ENCODE peak calls at places on chromosomes 11 and 22, in nine cellular contexts. F is tibial artery, T is upper lobe of right lung, W is cardiac muscle cell, S is spleen, D is DND-41, K is lung, R is lower lobe of right lung, V is neural progenitor cell. H is an unnamed sample. For H3K9me3, the result is how much of the 10 kb centered on the place peaks cover.

GRCh38 chr22:44293034-44293433 is 19.7 kb downstream of the SHISAL1 start:
- DNase-seq in T (no peak), K (no peak), R (no peak), S (no peak), F (no peak), D (no peak), V (no peak), W (no peak), H (no peak)

GRCh38 chr11:104764718-104765045 is 133.6 kb downstream of the CASP12 start:
- DNase-seq in T (no peak), F (no peak), R (no peak), D (no peak), S (no peak), W (no peak), V (no peak), K (no peak), H (no peak)

GRCh38 chr22:46528121-46528610 is 9.3 kb downstream of the CELSR1 start:
- DNase-seq in S (no peak), F (no peak), R (no peak), T (no peak), D (no peak), V (no peak), K (peak), W (peak), H (no peak)

GRCh38 chr11:82494988-82495432 is 238.7 kb downstream of the FAM181B start:
- DNase-seq in F (no peak), W (no peak), R (no peak), K (no peak), T (no peak), S (no peak), V (peak), D (no peak), H (no peak)

GRCh38 chr11:43367382-43368178 is 8.9 kb downstream of the TTC17 start:
- DNase-seq in V (no peak), D (no peak), R (no peak), F (no peak), S (no peak), K (no peak), T (no peak), W (peak), H (no peak)

GRCh38 chr11:134293119-134294113 is 17.2 kb downstream of the GLB1L3 start:
- DNase-seq in S (no peak), W (no peak), R (no peak), K (no peak), F (no peak), V (no peak), D (no peak), T (no peak), H (no peak)

GRCh38 chr11:13051257-13051656 is 42.1 kb downstream of the RASSF10 start:
- DNase-seq in K (no peak), F (no peak), T (no peak), D (no peak), V (no peak), W (no peak), S (no peak), R (no peak), H (no peak)

GRCh38 chr22:29581799-29582198 is 886 bp upstream of the NIPSNAP1 start:
- DNase-seq in T (no peak), F (no peak), V (no peak), W (no peak), S (no peak), D (no peak), R (peak), K (peak), H (peak)

GRCh38 chr11:87251560-87251959 is 213.8 kb downstream of the TMEM135 start:
- DNase-seq in T (no peak), S (no peak), K (no peak), F (no peak), R (no peak), W (no peak), V (no peak), D (no peak), H (no peak)

GRCh38 chr22:38314140-38314991 is 2.9 kb downstream of the CSNK1E start:
- DNase-seq in V (peak), T (no peak), W (peak), K (no peak), S (peak), R (no peak), F (peak), D (no peak), H (no peak)

GRCh38 chr11:17714356-17714854 is 5.0 kb upstream of the MYOD1 start:
- DNase-seq in F (no peak), K (no peak), W (no peak), R (no peak), D (no peak), V (no peak), S (no peak), T (no peak), H (no peak)

GRCh38 chr11:119641991-119642745 is 86.8 kb downstream of the NECTIN1 start:
- DNase-seq in K (no peak), W (peak), V (peak), F (no peak), R (no peak), S (no peak), T (no peak), D (peak), H (no peak)

GRCh38 chr22:45896961-45897538 is 79.9 kb downstream of the WNT7B start:
- DNase-seq in T (peak), V (no peak), K (no peak), S (no peak), D (no peak), R (peak), F (no peak), W (no peak), H (peak)

GRCh38 chr11:1008001-1008400 is 28.5 kb downstream of the MUC6 start:
- DNase-seq in T (no peak), S (no peak), D (no peak), W (no peak), R (no peak), V (no peak), K (no peak), F (no peak), H (no peak)

GRCh38 chr11:46894961-46895360 is 23.4 kb downstream of the LRP4 start:
- DNase-seq in F (no peak), K (no peak), W (no peak), R (no peak), T (no peak), S (peak), V (no peak), D (no peak), H (no peak)

GRCh38 chr11:83661491-83662350 is 375.6 kb upstream of the CCDC90B start:
- DNase-seq in D (no peak), W (no peak), V (no peak), T (no peak), R (no peak), S (no peak), F (no peak), K (no peak), H (no peak)

GRCh38 chr11:134512061-134512460 is 100.0 kb upstream of the B3GAT1 start:
- DNase-seq in S (no peak), W (no peak), F (peak), K (no peak), R (no peak), V (no peak), T (peak), D (no peak), H (no peak)

GRCh38 chr11:8356731-8357504 is 93.2 kb upstream of the LMO1 start:
- DNase-seq in W (peak), D (no peak), T (peak), K (no peak), S (peak), V (peak), F (no peak), R (no peak), H (no peak)

GRCh38 chr11:105181100-105181499 is 41.5 kb upstream of the CARD18 start:
- DNase-seq in W (peak), K (no peak), S (no peak), V (no peak), D (no peak), F (no peak), R (no peak), T (no peak), H (no peak)

GRCh38 chr11:19511413-19512183 is 201.0 kb upstream of the NAV2 start:
- DNase-seq in F (peak), R (peak), D (no peak), V (no peak), K (peak), W (peak), T (peak), S (no peak), H (no peak)

GRCh38 chr22:21758056-21758455 is 22.5 kb upstream of the YPEL1 start:
- DNase-seq in W (peak), D (no peak), F (no peak), V (no peak), R (no peak), K (no peak), T (no peak), S (no peak), H (no peak)

GRCh38 chr11:125941241-125941605 is 4.6 kb upstream of the VSIG10L2 start:
- DNase-seq in R (no peak), D (no peak), K (no peak), W (no peak), T (peak), V (no peak), F (peak), S (no peak), H (no peak)

GRCh38 chr11:34623463-34623862 is 2.6 kb downstream of the EHF start:
- DNase-seq in K (no peak), V (no peak), S (no peak), R (no peak), T (no peak), W (no peak), F (no peak), D (no peak), H (no peak)
- H3K4me3 ChIP-seq in K (no peak), V (no peak), S (no peak), R (peak), T (peak), W (no peak), F (no peak), D (no peak), H (peak)

GRCh38 chr11:128942807-128943430 is at the start of gene TP53AIP1:
- DNase-seq in R (no peak), S (no peak), T (no peak), V (no peak), K (no peak), D (no peak), W (no peak), F (no peak), H (no peak)

GRCh38 chr11:128946646-128947045 is 4.0 kb upstream of the TP53AIP1 start:
- DNase-seq in D (no peak), W (no peak), T (no peak), K (no peak), F (no peak), V (no peak), R (no peak), S (no peak), H (no peak)

GRCh38 chr11:128949791-128950454 is 7.3 kb upstream of the TP53AIP1 start:
- DNase-seq in F (no peak), V (no peak), D (no peak), K (no peak), S (no peak), W (peak), R (no peak), T (no peak), H (no peak)

GRCh38 chr11:128953151-128953550 is 10.5 kb upstream of the TP53AIP1 start:
- DNase-seq in F (no peak), W (no peak), K (no peak), V (no peak), T (no peak), S (no peak), D (no peak), R (no peak), H (no peak)

DNA sequence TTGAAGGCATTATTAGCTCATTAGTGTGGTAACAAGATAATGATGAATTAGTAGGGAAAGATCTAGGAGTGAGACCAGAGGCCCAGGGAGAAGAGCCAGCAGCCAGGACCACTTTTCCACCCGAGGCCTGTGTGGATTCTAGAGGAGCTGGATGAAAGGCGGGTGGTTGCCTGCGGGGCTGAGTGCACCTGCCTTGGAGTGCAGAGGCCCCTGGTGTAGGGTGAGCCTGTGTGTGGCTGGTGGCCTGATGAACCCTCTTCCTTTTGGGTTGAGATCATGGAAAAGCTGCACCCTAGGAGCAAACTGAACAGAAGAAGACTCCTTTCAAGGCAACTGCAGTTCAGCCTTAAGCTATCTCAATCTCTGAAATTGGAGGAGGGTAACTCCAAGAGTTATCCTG is 5.9 kb upstream of the TP53AIP1 start:
- DNase-seq in D (no peak), S (no peak), R (no peak), F (no peak), K (no peak), V (peak), T (no peak), W (no peak), H (no peak)
- TF ChIP-seq CTCF in D (peak), S (no peak), R (no peak), F (peak), K (no peak), V (peak), T (peak), W (peak), H (no peak)

GRCh38 chr11:91778758-91779157 is 445.9 kb upstream of the FAT3 start:
- DNase-seq in T (no peak), V (no peak), R (no peak), K (no peak), W (no peak), S (no peak), D (no peak), F (no peak), H (no peak)
- H3K9me3 ChIP-seq in T (under half), V (under half), R (under half), K (under half), W (under half), S (under half), D (under half), F (under half), H (under half)

DNA sequence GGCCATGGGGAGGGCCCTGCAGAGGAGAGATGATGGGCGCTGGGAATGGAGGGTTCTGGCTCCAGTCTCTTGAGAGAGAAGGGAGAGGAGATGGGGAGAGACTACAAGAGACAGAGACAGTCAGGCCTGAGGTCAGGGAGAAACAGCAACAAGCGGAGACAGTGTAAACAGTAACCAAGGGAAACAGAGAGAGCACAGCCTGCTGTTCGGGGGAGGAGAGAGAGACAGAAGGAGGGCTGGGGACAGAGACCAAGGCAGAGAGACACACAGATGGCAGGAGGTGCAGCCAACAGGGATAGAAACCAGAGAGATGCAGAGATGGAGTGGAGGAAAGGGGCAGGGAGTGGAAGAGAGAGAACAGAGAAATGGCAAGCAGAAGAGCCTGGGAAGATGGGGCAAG is 187.3 kb upstream of the SYT13 start:
- DNase-seq in W (no peak), V (no peak), F (peak), S (peak), D (no peak), K (no peak), R (no peak), T (no peak), H (no peak)
- H3K4me3 ChIP-seq in W (no peak), V (no peak), F (no peak), S (no peak), D (no peak), K (no peak), R (no peak), T (no peak), H (no peak)

DNA sequence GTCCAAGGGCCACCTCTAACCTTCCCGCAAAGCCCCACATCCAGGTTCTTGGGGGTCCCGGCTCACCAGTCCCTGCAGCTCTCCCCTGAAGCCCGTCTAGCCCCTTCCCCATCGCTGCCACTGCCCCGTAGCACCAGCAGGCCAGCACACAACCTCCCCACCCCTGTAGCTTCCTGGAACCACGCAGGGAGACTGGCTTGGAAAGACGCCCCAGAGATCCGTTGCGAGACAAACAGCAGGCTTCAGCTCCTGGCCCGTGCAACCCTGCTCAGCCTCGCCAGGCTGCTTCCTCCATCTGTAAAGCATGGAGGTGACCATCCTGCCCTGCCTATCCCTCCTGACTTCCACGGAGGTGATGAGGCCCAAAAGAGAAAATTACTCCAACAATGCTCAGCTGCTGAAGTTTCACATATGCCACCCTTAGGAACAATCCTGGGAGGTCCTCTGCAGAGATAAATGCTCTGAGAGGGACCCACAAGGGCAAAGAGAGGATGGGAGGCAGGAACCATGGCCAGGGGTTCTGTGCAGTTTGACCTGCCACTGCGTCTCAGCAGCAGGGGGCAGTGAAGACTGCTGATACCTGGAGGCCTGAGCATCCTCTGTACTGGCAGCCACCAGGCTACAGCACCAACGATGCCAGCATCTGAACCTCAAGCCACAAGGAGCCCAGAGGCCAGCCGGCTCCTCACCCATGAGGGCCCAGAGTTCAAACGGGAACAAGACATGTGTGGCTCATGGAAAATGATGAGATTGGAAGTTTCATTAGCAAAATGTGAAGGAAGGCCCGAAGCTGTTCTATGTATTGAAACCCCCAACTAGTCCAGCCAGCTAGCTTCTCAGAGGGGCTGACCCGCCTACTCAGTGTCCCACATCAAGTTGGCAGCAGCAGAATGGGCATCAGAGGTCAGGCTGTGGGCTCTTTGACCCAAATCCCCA is 16.1 kb downstream of the DGCR2 start:
- DNase-seq in F (peak), T (peak), V (peak), S (no peak), K (no peak), W (no peak), R (no peak), D (no peak), H (no peak)
- TF ChIP-seq CTCF in F (no peak), T (peak), V (peak), S (no peak), K (no peak), W (no peak), R (peak), D (peak), H (no peak)

DNA sequence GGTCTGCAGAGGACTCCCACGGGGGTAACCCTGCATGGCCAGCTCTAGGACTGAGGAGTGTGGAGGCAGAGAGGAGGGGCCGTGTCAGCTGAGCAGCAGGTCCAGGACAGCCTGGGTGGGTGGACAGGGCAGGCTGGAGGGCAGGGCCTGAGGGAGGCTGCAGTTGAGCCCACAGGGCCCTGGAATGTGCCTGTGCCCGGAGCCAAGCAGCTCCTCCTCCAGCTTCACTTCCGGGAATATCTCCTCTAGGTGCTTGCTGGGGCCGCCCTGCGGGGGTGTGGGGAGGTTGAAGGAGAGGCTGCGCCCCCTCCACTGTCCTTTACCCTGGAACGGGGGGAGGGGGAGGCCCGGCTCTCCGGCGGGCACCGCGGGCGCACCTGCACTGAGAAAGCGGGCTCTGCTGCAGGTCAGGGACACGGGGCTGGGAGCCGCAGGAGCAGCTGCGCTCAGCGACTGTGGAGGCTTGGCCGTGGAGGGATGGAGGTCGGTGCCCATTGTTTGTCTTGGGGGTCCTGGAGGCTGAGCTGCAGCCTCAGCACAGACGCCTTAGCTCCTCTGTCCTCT is 1293.2 kb downstream of the BRD1 start:
- DNase-seq in T (no peak), W (no peak), D (no peak), F (no peak), S (no peak), R (no peak), K (no peak), V (no peak), H (no peak)
- H3K9me3 ChIP-seq in T (under half), W (under half), D (under half), F (under half), S (under half), R (under half), K (under half), V (under half), H (under half)

GRCh38 chr11:68314203-68314885 is 2.0 kb downstream of the LRP5 start:
- DNase-seq in T (no peak), R (no peak), F (no peak), V (no peak), K (no peak), D (no peak), S (no peak), W (no peak), H (no peak)
- H3K4me3 ChIP-seq in T (peak), R (peak), F (peak), V (peak), K (peak), D (peak), S (no peak), W (peak), H (no peak)

DNA sequence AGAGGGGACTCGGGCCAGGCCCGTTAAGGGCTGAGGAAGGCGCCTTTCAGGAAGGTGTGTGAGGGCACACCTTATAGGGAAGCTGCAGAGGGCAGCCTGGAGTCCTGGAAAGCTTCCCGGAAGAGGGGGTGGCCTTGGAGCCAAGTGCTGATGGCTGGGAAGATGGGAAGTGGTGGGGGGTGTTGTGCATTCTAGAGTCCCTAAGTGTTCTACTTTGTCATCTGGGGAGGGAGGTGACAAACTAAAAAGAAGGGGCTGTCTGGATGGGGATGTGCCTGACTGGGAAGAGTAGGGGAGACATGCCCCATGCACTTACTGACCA is 6.8 kb downstream of the ZDHHC8 start:
- DNase-seq in W (no peak), S (no peak), K (no peak), R (no peak), F (no peak), D (no peak), T (no peak), V (no peak), H (no peak)
- TF ChIP-seq CTCF in W (no peak), S (no peak), K (no peak), R (no peak), F (no peak), D (no peak), T (no peak), V (no peak), H (no peak)

DNA sequence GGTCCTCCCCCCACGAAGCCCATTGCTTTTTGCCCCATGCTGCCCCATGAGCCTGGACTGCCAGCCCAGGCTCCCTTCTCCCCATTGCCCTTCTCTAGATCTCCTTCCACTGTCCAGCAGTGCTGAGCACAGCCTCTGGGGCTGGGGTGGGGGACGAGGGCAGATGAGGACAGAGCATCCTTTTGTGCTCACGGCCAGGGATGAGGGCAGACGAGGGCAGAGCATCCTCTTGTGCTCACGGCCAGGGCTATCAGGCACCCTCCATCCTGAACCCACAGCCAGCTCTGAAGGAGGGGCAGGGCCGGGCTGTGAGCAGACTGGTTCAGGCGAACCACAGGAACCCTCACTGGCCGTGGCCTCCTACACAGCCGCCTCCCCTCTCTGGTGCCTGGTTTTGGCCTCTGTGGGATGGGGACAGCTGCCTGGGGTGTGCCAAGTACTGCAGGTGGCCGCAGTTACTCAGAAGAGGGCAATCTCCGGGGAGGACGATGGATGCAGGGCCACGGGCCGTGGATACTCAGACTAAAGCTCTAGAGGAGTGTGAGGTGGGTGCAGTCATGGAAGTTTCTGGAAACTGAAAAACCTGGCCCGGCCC is 1258.8 kb downstream of the BRD1 start:
- DNase-seq in S (no peak), V (no peak), F (no peak), K (no peak), D (no peak), R (peak), W (no peak), T (no peak), H (no peak)
- H3K9me3 ChIP-seq in S (under half), V (under half), F (under half), K (under half), D (under half), R (under half), W (under half), T (under half), H (under half)

H was measured in mucosa of descending colon.